ENCODE peak calls at places on chromosome 14, in eight cellular contexts. One of them, this sample, is unnamed.

GRCh38 chr14:95237121-95237876 is 80.0 kb upstream of the DICER1 start:
- DNase-seq in A549: no peak
- DNase-seq in astrocyte of the spinal cord: no peak
- DNase-seq in endothelial cell: no peak
- DNase-seq in ovary: no peak
- DNase-seq in GM12864: no peak
- DNase-seq in RWPE1: no peak
- DNase-seq in stomach: no peak
- DNase-seq in this sample: no peak

GRCh38 chr14:98069712-98070133 is 1202.3 kb downstream of the BCL11B start:
- DNase-seq in A549: no peak
- DNase-seq in astrocyte of the spinal cord: peak; percentile 68
- DNase-seq in endothelial cell: no peak
- DNase-seq in ovary: no peak
- DNase-seq in GM12864: no peak
- DNase-seq in RWPE1: peak; percentile 87
- DNase-seq in stomach: no peak
- DNase-seq in this sample: no peak

GRCh38 chr14:102370305-102370809 is 7.6 kb downstream of the TECPR2 start:
- DNase-seq in A549: no peak
- DNase-seq in astrocyte of the spinal cord: no peak
- DNase-seq in endothelial cell: no peak
- DNase-seq in ovary: no peak
- DNase-seq in GM12864: no peak
- DNase-seq in RWPE1: no peak
- DNase-seq in stomach: no peak
- DNase-seq in this sample: no peak

GRCh38 chr14:30873308-30874119 is 845 bp upstream of the COCH start:
- DNase-seq in A549: no peak
- DNase-seq in astrocyte of the spinal cord: no peak
- DNase-seq in endothelial cell: no peak
- DNase-seq in ovary: no peak
- DNase-seq in GM12864: no peak
- DNase-seq in RWPE1: no peak
- DNase-seq in stomach: no peak
- DNase-seq in this sample: no peak

GRCh38 chr14:35289623-35290022 is 2.6 kb upstream of the PSMA6 start:
- DNase-seq in A549: no peak
- DNase-seq in astrocyte of the spinal cord: no peak
- DNase-seq in endothelial cell: no peak
- DNase-seq in ovary: no peak
- DNase-seq in GM12864: no peak
- DNase-seq in RWPE1: no peak
- DNase-seq in stomach: no peak
- DNase-seq in this sample: no peak

GRCh38 chr14:31286456-31287293 is 79.1 kb upstream of the HECTD1 start:
- DNase-seq in A549: no peak
- DNase-seq in astrocyte of the spinal cord: no peak
- DNase-seq in endothelial cell: no peak
- DNase-seq in ovary: no peak
- DNase-seq in GM12864: no peak
- DNase-seq in RWPE1: no peak
- DNase-seq in stomach: no peak
- DNase-seq in this sample: peak; percentile 30

GRCh38 chr14:53391156-53391555 is 238.0 kb upstream of the DDHD1 start:
- DNase-seq in A549: no peak
- DNase-seq in astrocyte of the spinal cord: peak; percentile 66
- DNase-seq in endothelial cell: no peak
- DNase-seq in ovary: peak; percentile 12
- DNase-seq in GM12864: no peak
- DNase-seq in RWPE1: peak; percentile 47
- DNase-seq in stomach: no peak
- DNase-seq in this sample: no peak

GRCh38 chr14:71400821-71401447 is 493.7 kb downstream of the PCNX1 start:
- DNase-seq in A549: no peak
- DNase-seq in astrocyte of the spinal cord: peak; percentile 61
- DNase-seq in endothelial cell: no peak
- DNase-seq in ovary: no peak
- DNase-seq in GM12864: peak; percentile 54
- DNase-seq in RWPE1: no peak
- DNase-seq in stomach: no peak
- DNase-seq in this sample: no peak

GRCh38 chr14:34933301-34933700 is 49.5 kb upstream of the SRP54 start:
- DNase-seq in A549: no peak
- DNase-seq in astrocyte of the spinal cord: no peak
- DNase-seq in endothelial cell: no peak
- DNase-seq in ovary: no peak
- DNase-seq in GM12864: no peak
- DNase-seq in RWPE1: no peak
- DNase-seq in stomach: no peak
- DNase-seq in this sample: no peak

GRCh38 chr14:95483843-95484165 is 32.6 kb downstream of the SYNE3 start:
- DNase-seq in A549: no peak
- DNase-seq in astrocyte of the spinal cord: no peak
- DNase-seq in endothelial cell: no peak
- DNase-seq in ovary: no peak
- DNase-seq in GM12864: no peak
- DNase-seq in RWPE1: no peak
- DNase-seq in stomach: no peak
- DNase-seq in this sample: no peak

GRCh38 chr14:103847439-103847953 is at the start of gene PPP1R13B:
- DNase-seq in A549: peak; percentile 89
- DNase-seq in astrocyte of the spinal cord: peak; percentile 82
- DNase-seq in endothelial cell: peak; percentile 96
- DNase-seq in ovary: peak; percentile 94
- DNase-seq in GM12864: peak; percentile 49
- DNase-seq in RWPE1: peak; percentile 97
- DNase-seq in stomach: peak; percentile 96
- DNase-seq in this sample: peak; percentile 93

GRCh38 chr14:101554991-101555668 is 6.2 kb upstream of the DIO3 start:
- DNase-seq in A549: no peak
- DNase-seq in astrocyte of the spinal cord: no peak
- DNase-seq in endothelial cell: no peak
- DNase-seq in ovary: no peak
- DNase-seq in GM12864: no peak
- DNase-seq in RWPE1: no peak
- DNase-seq in stomach: no peak
- DNase-seq in this sample: no peak

GRCh38 chr14:40053396-40053795 is 621.2 kb upstream of the FBXO33 start:
- DNase-seq in A549: no peak
- DNase-seq in astrocyte of the spinal cord: no peak
- DNase-seq in endothelial cell: no peak
- DNase-seq in ovary: no peak
- DNase-seq in GM12864: no peak
- DNase-seq in RWPE1: no peak
- DNase-seq in stomach: no peak
- DNase-seq in this sample: no peak

GRCh38 chr14:100727565-100728240 is 1.0 kb downstream of the DLK1 start:
- DNase-seq in A549: no peak
- DNase-seq in astrocyte of the spinal cord: no peak
- DNase-seq in endothelial cell: no peak
- DNase-seq in ovary: no peak
- DNase-seq in GM12864: no peak
- DNase-seq in RWPE1: no peak
- DNase-seq in stomach: no peak
- DNase-seq in this sample: no peak

GRCh38 chr14:79842270-79842669 is 369.0 kb downstream of the DIO2 start:
- DNase-seq in A549: peak; percentile 20
- DNase-seq in astrocyte of the spinal cord: peak; percentile 71
- DNase-seq in endothelial cell: no peak
- DNase-seq in ovary: no peak
- DNase-seq in GM12864: no peak
- DNase-seq in RWPE1: no peak
- DNase-seq in stomach: no peak
- DNase-seq in this sample: no peak

GRCh38 chr14:73949752-73950734 is at the start of the genes COQ6 and FAM161B:
- DNase-seq in A549: peak; percentile 89
- DNase-seq in astrocyte of the spinal cord: peak; percentile 96
- DNase-seq in endothelial cell: peak; percentile 82
- DNase-seq in ovary: peak; percentile 92
- DNase-seq in GM12864: peak; percentile 87
- DNase-seq in RWPE1: peak; percentile 92
- DNase-seq in stomach: peak; percentile 95
- DNase-seq in this sample: peak; percentile 96
- TF ChIP-seq CTCF in A549: no peak
- TF ChIP-seq CTCF in astrocyte of the spinal cord: no peak
- TF ChIP-seq CTCF in endothelial cell: no peak
- TF ChIP-seq CTCF in ovary: peak; percentile 28
- TF ChIP-seq CTCF in GM12864: peak; percentile 23
- TF ChIP-seq CTCF in RWPE1: no peak
- TF ChIP-seq CTCF in stomach: no peak
- TF ChIP-seq CTCF in this sample: no peak

DNA sequence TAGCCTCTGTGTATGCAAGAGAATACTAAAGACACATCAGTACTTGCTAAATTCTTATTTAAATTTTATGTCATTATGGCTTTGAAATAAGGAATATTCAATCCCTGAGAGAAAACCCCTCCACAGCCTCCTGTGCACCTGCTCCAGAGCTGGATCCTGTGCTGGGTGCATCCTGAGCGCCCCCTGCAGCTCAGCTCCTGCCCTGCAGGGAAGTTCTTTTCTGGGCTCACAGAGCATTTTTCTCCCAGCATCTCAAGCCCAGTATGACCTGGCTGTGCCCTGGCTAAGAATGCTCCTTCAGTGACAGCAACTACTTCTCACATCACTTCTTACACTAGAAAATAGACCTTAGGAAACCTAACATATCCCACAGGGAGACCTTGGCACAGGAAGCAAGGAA is 1211.7 kb downstream of the TMEM121 start:
- DNase-seq in A549: no peak
- DNase-seq in astrocyte of the spinal cord: no peak
- DNase-seq in endothelial cell: no peak
- DNase-seq in ovary: no peak
- DNase-seq in GM12864: no peak
- DNase-seq in RWPE1: no peak
- DNase-seq in stomach: no peak
- DNase-seq in this sample: peak; percentile 54
- TF ChIP-seq CTCF in A549: no peak
- TF ChIP-seq CTCF in astrocyte of the spinal cord: no peak
- TF ChIP-seq CTCF in endothelial cell: no peak
- TF ChIP-seq CTCF in ovary: no peak
- TF ChIP-seq CTCF in GM12864: peak; percentile 62
- TF ChIP-seq CTCF in RWPE1: no peak
- TF ChIP-seq CTCF in stomach: no peak
- TF ChIP-seq CTCF in this sample: peak; percentile 65

DNA sequence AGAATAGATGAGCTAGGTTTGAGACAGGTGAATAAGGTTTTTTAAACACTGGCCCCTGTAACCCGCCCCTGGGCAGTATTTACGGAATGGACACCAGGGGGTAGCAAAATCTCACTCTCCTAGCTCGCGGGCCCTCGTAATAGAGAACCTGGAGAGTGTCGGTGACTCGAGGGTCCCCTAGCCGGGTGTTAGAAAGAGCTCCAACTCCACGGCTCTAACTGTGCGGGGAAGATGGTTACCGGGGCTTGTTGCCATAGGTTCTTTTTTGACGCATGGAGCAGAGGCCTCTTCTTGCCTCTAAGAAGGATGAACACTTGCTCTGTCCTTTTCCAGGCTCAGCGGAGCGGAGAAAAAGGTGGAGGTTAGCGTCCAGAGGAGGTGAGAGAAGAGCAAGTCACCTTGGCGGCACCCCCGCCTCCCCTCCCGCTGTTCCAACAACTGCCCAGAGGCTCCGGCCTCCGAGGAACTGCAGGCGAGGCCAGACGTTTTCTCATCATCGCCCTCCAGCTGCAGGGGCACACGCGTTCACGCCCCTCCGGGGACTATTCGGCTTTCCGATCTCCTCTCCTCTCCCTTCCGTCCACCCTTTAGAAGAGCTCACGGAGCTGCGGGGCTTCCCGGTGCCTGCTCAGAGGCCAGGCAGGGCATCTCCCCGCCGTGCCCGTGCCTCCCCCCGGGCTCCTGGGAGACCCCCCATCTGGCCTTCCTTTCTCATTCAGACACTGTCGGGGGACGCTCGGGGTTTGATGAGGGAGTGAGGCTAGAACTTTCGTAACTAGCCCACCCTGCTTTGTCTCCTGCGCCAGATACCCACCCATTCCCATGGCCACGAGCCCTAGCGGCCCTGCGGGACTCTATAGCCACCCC is 1.4 kb upstream of the ARHGEF40 start:
- DNase-seq in A549: peak; percentile 73
- DNase-seq in astrocyte of the spinal cord: peak; percentile 57
- DNase-seq in endothelial cell: peak; percentile 67
- DNase-seq in ovary: peak; percentile 57
- DNase-seq in GM12864: no peak
- DNase-seq in RWPE1: peak; percentile 78
- DNase-seq in stomach: peak; percentile 63
- DNase-seq in this sample: peak; percentile 74
- TF ChIP-seq CTCF in A549: peak; percentile 59
- TF ChIP-seq CTCF in astrocyte of the spinal cord: peak; percentile 69
- TF ChIP-seq CTCF in endothelial cell: peak; percentile 51
- TF ChIP-seq CTCF in ovary: peak; percentile 37
- TF ChIP-seq CTCF in GM12864: peak; percentile 34
- TF ChIP-seq CTCF in RWPE1: peak; percentile 71
- TF ChIP-seq CTCF in stomach: peak; percentile 55
- TF ChIP-seq CTCF in this sample: peak; percentile 49

GRCh38 chr14:64605926-64606685 is 56.3 kb downstream of the PPP1R36 start:
- DNase-seq in A549: no peak
- DNase-seq in astrocyte of the spinal cord: no peak
- DNase-seq in endothelial cell: no peak
- DNase-seq in ovary: no peak
- DNase-seq in GM12864: no peak
- DNase-seq in RWPE1: peak; percentile 60
- DNase-seq in stomach: no peak
- DNase-seq in this sample: no peak

GRCh38 chr14:64602826-64603225 is 53.1 kb downstream of the PPP1R36 start:
- DNase-seq in A549: no peak
- DNase-seq in astrocyte of the spinal cord: no peak
- DNase-seq in endothelial cell: no peak
- DNase-seq in ovary: no peak
- DNase-seq in GM12864: no peak
- DNase-seq in RWPE1: no peak
- DNase-seq in stomach: no peak
- DNase-seq in this sample: no peak

GRCh38 chr14:64601571-64601970 is 51.8 kb downstream of the PPP1R36 start:
- DNase-seq in A549: no peak
- DNase-seq in astrocyte of the spinal cord: no peak
- DNase-seq in endothelial cell: no peak
- DNase-seq in ovary: no peak
- DNase-seq in GM12864: no peak
- DNase-seq in RWPE1: no peak
- DNase-seq in stomach: no peak
- DNase-seq in this sample: no peak

GRCh38 chr14:64604854-64605253 is 55.1 kb downstream of the PPP1R36 start:
- DNase-seq in A549: no peak
- DNase-seq in astrocyte of the spinal cord: no peak
- DNase-seq in endothelial cell: no peak
- DNase-seq in ovary: no peak
- DNase-seq in GM12864: no peak
- DNase-seq in RWPE1: peak; percentile 44
- DNase-seq in stomach: no peak
- DNase-seq in this sample: no peak

DNA sequence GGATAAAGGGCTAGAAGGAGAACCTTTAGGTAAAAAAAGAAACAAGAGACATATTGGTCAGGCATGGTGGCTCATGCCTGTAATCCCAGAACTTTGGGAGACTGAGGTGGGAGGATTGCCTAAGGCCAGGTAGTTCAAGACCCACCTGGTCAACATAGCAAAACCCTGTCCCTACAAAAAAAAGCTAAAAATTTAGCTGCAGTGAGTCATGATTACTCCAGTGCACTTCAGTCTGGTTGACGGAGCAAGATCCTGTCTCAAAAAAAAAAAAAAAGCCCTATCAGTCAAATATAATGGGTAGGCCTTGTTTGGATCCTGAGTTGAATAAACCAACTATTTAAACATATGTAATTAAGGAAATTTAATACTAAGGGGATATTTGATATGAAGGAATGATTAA is 54.2 kb downstream of the PPP1R36 start:
- DNase-seq in A549: no peak
- DNase-seq in astrocyte of the spinal cord: no peak
- DNase-seq in endothelial cell: no peak
- DNase-seq in ovary: no peak
- DNase-seq in GM12864: no peak
- DNase-seq in RWPE1: no peak
- DNase-seq in stomach: no peak
- DNase-seq in this sample: no peak
- TF ChIP-seq CTCF in A549: no peak
- TF ChIP-seq CTCF in astrocyte of the spinal cord: no peak
- TF ChIP-seq CTCF in endothelial cell: no peak
- TF ChIP-seq CTCF in ovary: no peak
- TF ChIP-seq CTCF in GM12864: no peak
- TF ChIP-seq CTCF in RWPE1: no peak
- TF ChIP-seq CTCF in stomach: no peak
- TF ChIP-seq CTCF in this sample: no peak

This sample was measured in activated CD8-positive, alpha-beta T cell treated with anti-CD3 and anti-CD28 coated beads for 36 hours.